ENCODE peak calls at places on chromosomes 11 and 22, in four cellular contexts. J, C, R and S are unnamed samples.

GRCh38 chr11:118592616-118593367 is 14.6 kb upstream of the PHLDB1 start:
- DNase-seq in J (no peak), C (no peak), R (no peak), S (no peak)

GRCh38 chr11:133821776-133822175 is 23.5 kb downstream of the SPATA19 start:
- DNase-seq in J (peak), C (peak), R (peak), S (peak)

GRCh38 chr11:79258606-79259005 is 182.2 kb downstream of the TENM4 start:
- DNase-seq in J (no peak), C (no peak), R (no peak), S (no peak)

GRCh38 chr11:95697614-95698408 is 91.8 kb downstream of the FAM76B start:
- DNase-seq in J (no peak), C (no peak), R (no peak), S (peak)

GRCh38 chr11:16169541-16169940 is 186.8 kb downstream of the SOX6 start:
- DNase-seq in J (no peak), C (no peak), R (no peak), S (no peak)

GRCh38 chr11:116687458-116688201 is 85.2 kb downstream of the BUD13 start:
- DNase-seq in J (no peak), C (no peak), R (peak), S (no peak)

GRCh38 chr11:57248780-57249383 is 11.8 kb upstream of the APLNR start:
- DNase-seq in J (peak), C (peak), R (peak), S (peak)

GRCh38 chr11:86519064-86519911 is 144.6 kb downstream of the CCDC81 start:
- DNase-seq in J (no peak), C (no peak), R (no peak), S (no peak)

GRCh38 chr11:110797453-110797852 is 85.2 kb upstream of the ARHGAP20 start:
- DNase-seq in J (no peak), C (no peak), R (no peak), S (peak)

GRCh38 chr22:40328551-40328950 is 17.7 kb upstream of the ADSL start:
- DNase-seq in J (no peak), C (no peak), R (no peak), S (no peak)

GRCh38 chr11:78453140-78453935 is 35.7 kb upstream of the GAB2 start:
- DNase-seq in J (no peak), C (no peak), R (no peak), S (peak)

GRCh38 chr22:44424131-44424711 is 73.8 kb downstream of the RTL6 start:
- DNase-seq in J (no peak), C (no peak), R (no peak), S (no peak)

GRCh38 chr11:6619021-6619745 is at the start of gene TPP1:
- DNase-seq in J (peak), C (peak), R (peak), S (peak)

GRCh38 chr22:42072606-42073330 is 1.3 kb upstream of the PHETA2 start:
- DNase-seq in J (no peak), C (no peak), R (no peak), S (peak)
- TF ChIP-seq CTCF in J (peak), C (no peak), R (no peak), S (no peak)

GRCh38 chr22:46083383-46084350 is 66.7 kb upstream of the PPARA start:
- DNase-seq in J (peak), C (no peak), R (no peak), S (no peak)
- H3K4me3 ChIP-seq in J (peak), C (peak), R (peak), S (no peak)

GRCh38 chr22:38719196-38719595 is 13.5 kb downstream of the GTPBP1 start:
- DNase-seq in J (no peak), C (no peak), R (no peak), S (no peak)

GRCh38 chr22:38717244-38717643 is 11.5 kb downstream of the GTPBP1 start:
- DNase-seq in J (no peak), C (no peak), R (no peak), S (no peak)

GRCh38 chr22:38716827-38717226 is 11.1 kb downstream of the GTPBP1 start:
- DNase-seq in J (no peak), C (no peak), R (no peak), S (no peak)

GRCh38 chr22:38720350-38720749 is 14.6 kb downstream of the GTPBP1 start:
- DNase-seq in J (no peak), C (no peak), R (no peak), S (no peak)

DNA sequence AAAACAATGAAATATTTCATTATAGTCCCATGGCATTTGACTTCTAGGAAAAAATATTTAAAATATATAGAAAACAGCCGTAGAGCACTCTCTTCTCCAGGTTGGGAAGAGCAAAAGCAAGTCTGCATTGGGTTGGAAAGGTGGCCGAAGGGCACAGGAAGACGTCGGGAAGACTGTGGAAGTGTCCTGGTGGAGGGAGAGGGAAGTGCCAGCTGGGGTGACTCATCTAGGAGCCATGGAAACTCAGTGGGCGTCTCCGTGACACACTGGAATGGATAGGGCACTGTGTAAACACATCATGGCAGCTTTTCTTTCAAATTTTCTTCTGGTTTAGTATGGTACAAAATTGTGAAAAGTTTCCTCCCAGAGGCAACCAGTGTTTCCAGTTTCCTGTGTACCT is 12.7 kb downstream of the GTPBP1 start:
- DNase-seq in J (no peak), C (peak), R (peak), S (no peak)
- TF ChIP-seq CTCF in J (peak), C (no peak), R (peak), S (no peak)

GRCh38 chr11:12069053-12069676 is 41.2 kb upstream of the MICAL2 start:
- DNase-seq in J (no peak), C (no peak), R (no peak), S (no peak)

GRCh38 chr11:12064954-12065280 is 45.5 kb upstream of the MICAL2 start:
- DNase-seq in J (no peak), C (no peak), R (no peak), S (no peak)

GRCh38 chr11:12066056-12066798 is 44.2 kb upstream of the MICAL2 start:
- DNase-seq in J (no peak), C (peak), R (no peak), S (no peak)

GRCh38 chr11:12064136-12064953 is 46.0 kb upstream of the MICAL2 start:
- DNase-seq in J (no peak), C (no peak), R (no peak), S (no peak)

GRCh38 chr11:12066799-12067508 is 43.4 kb upstream of the MICAL2 start:
- DNase-seq in J (no peak), C (no peak), R (no peak), S (no peak)
- H3K4me3 ChIP-seq in J (no peak), C (peak), R (no peak), S (no peak)

DNA sequence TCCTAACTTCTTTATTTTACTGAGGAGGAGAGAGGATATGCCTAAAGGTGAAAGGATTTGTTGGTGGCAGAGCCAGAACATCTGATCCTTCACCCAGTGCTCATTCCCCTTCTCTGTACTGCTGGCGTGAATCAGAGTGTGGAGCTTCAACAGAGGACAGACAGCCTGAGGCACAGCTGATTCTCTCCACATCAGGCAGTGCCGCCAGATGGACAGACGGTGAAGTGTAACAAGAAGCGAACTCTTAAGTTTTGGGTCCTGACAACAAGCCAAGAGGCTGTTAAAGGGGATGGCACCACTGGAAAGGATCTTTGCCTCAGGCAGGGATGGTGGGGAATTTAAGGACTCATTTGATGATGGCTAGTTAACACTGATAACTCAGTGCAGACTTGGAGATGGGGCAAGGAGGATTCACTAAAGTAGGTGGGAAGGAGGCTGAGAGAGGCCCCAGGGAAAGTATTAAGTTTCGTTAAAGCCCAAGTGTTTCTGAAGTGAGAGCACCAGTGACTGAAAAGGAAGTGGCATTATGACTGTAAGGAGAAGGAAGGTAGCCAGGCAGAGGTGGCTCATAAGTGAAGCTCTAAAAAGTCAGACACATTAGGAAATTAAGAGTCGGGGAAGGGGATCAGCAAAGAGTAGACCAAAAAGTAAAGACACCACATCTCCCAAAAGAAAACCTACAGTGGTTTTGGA is 81.3 kb downstream of the CLPB start:
- DNase-seq in J (no peak), C (no peak), R (peak), S (peak)
- TF ChIP-seq CTCF in J (peak), C (no peak), R (peak), S (peak)

DNA sequence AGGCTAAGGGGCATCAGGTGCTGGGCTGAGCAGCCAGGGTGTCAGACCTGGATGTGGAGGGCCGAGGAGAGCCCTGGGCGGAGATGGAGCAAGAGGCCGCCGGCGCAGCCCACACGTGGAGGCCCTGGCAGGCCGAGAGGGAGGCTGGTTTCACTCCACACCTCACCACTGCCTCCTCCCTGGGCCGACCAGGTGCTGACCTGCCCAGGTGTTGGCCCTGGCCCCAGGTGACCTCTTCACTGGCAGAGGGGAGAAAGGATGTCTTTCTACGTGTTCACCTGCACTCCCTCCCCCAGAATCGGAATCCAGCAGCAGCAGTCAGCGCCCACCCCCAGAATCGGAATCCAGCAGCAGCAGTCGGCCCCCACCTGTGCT is 781 bp downstream of the ANO9 start:
- DNase-seq in J (no peak), C (no peak), R (peak), S (no peak)
- H3K4me3 ChIP-seq in J (no peak), C (no peak), R (no peak), S (peak)

GRCh38 chr11:67687986-67688385 is 13.6 kb upstream of the ALDH3B2 start:
- DNase-seq in J (no peak), C (no peak), R (no peak), S (no peak)

GRCh38 chr11:67694875-67695555 is 20.6 kb upstream of the ALDH3B2 start:
- DNase-seq in J (no peak), C (no peak), R (no peak), S (no peak)

GRCh38 chr11:67689178-67689577 is 14.8 kb upstream of the ALDH3B2 start:
- DNase-seq in J (no peak), C (no peak), R (no peak), S (no peak)

GRCh38 chr11:67695606-67696005 is 21.2 kb upstream of the ALDH3B2 start:
- DNase-seq in J (no peak), C (no peak), R (no peak), S (no peak)

DNA sequence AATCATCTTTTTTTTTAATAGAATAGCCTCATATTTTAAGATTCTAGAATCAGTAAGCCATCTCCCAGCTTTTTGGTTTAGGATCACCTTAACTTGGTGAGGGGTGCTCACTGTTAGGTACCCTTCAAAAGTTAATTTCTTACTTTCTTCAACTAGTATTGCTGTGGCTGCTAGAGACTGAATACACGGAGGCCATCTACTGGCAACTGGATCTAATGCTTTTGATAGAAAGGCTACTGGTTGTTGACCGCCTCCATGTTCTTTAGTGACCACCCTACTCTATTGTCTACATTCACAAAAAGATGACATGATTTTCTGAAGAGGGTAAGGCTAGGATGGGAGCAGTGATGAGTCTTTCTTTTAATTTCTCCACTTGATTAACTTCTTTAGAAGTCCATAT is 16.7 kb upstream of the ALDH3B2 start:
- DNase-seq in J (no peak), C (no peak), R (no peak), S (no peak)
- TF ChIP-seq CTCF in J (peak), C (peak), R (peak), S (no peak)

GRCh38 chr11:90629251-90629806 is 406.5 kb upstream of the CHORDC1 start:
- DNase-seq in J (no peak), C (no peak), R (no peak), S (no peak)
- H3K4me3 ChIP-seq in J (no peak), C (no peak), R (no peak), S (no peak)

DNA sequence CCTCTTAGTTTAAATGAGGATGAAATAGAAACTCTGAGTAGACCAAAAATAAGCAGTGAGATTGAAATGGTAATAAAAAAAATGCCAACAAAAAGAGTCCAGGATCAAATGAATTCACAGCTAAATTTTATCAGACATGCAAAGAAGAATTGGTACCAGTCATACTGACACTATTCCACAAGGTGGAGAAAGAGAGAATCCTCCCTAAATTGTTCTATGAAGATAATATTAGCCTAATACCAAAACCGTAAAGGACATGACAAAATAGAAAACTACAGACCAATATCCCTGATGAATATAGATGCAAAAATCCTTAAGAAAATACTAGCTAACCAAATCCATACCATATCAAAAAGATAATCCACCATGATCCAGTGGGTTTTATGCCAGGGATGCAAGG is 169.8 kb upstream of the CHORDC1 start:
- DNase-seq in J (no peak), C (no peak), R (no peak), S (no peak)
- TF ChIP-seq CTCF in J (peak), C (no peak), R (peak), S (no peak)